ENCODE peak calls at places on chromosomes 12 and 14, in nine cellular contexts. C is GM04503; U is stimulated activated CD8-positive, alpha-beta memory T cell treated with anti-CD3 and anti-CD28 coated beads, Interleukin-2, amount 100 ng/mL, for 1 hour; Q is GM04504; X is lower lobe of right lung; H is HuH-7.5; B is transverse colon; Z is stimulated activated CD4-positive, alpha-beta T cell treated with anti-CD3 and anti-CD28 coated beads, Interleukin-2, amount 100 ng/mL, for 24 hours; S is midbrain. E is an unnamed sample.

GRCh38 chr12:107774349-107775029 is at the start of gene ASCL4:
- DNase-seq in C (no peak), U (no peak), Q (no peak), X (no peak), H (no peak), B (no peak), Z (no peak), S (no peak), E (no peak)

GRCh38 chr12:108400060-108400459 is 60.9 kb upstream of the CMKLR1 start:
- DNase-seq in C (no peak), U (no peak), Q (no peak), X (no peak), H (no peak), B (no peak), Z (no peak), S (no peak), E (no peak)

GRCh38 chr14:73236157-73236556 is 1.1 kb upstream of the PAPLN start:
- DNase-seq in C (no peak), U (no peak), Q (no peak), X (no peak), H (no peak), B (no peak), Z (no peak), S (no peak), E (no peak)

GRCh38 chr12:120115692-120116442 is 686 bp downstream of the RAB35 start:
- DNase-seq in C (no peak), U (no peak), Q (no peak), X (peak), H (peak), B (peak), Z (peak), S (no peak), E (peak)

GRCh38 chr12:66678640-66679268 is at the start of gene GRIP1:
- DNase-seq in C (no peak), U (no peak), Q (no peak), X (no peak), H (no peak), B (no peak), Z (no peak), S (peak), E (no peak)

GRCh38 chr12:92476844-92477243 is 225.9 kb upstream of the PLEKHG7 start:
- DNase-seq in C (no peak), U (no peak), Q (no peak), X (no peak), H (no peak), B (no peak), Z (no peak), S (no peak), E (no peak)

GRCh38 chr12:2054091-2055018 is 1.6 kb downstream of the CACNA1C start:
- DNase-seq in C (no peak), U (no peak), Q (no peak), X (no peak), H (no peak), B (no peak), Z (no peak), S (no peak), E (no peak)

GRCh38 chr14:37081220-37081619 is 91.2 kb downstream of the SLC25A21 start:
- DNase-seq in C (no peak), U (no peak), Q (no peak), X (no peak), H (no peak), B (no peak), Z (no peak), S (no peak), E (no peak)

GRCh38 chr12:113919791-113920190 is 46.3 kb downstream of the RBM19 start:
- DNase-seq in C (no peak), U (no peak), Q (no peak), X (no peak), H (no peak), B (no peak), Z (no peak), S (no peak), E (no peak)

GRCh38 chr14:75294649-75295033 is 16.0 kb downstream of the FOS start:
- DNase-seq in C (no peak), U (no peak), Q (no peak), X (no peak), H (no peak), B (no peak), Z (no peak), S (no peak), E (no peak)

GRCh38 chr14:57714487-57714899 is 151.4 kb downstream of the SLC35F4 start:
- DNase-seq in C (no peak), U (no peak), Q (no peak), X (no peak), H (no peak), B (no peak), Z (no peak), S (no peak), E (no peak)

GRCh38 chr12:31732926-31733548 is 4.2 kb upstream of the AMN1 start:
- DNase-seq in C (peak), U (no peak), Q (peak), X (no peak), H (no peak), B (no peak), Z (peak), S (no peak), E (peak)

GRCh38 chr12:84955298-84955697 is 42.7 kb upstream of the SLC6A15 start:
- DNase-seq in C (no peak), U (no peak), Q (no peak), X (no peak), H (no peak), B (no peak), Z (no peak), S (no peak), E (no peak)

GRCh38 chr12:118259079-118259478 is 113.6 kb downstream of the TAOK3 start:
- DNase-seq in C (no peak), U (no peak), Q (no peak), X (no peak), H (no peak), B (no peak), Z (no peak), S (no peak), E (no peak)

GRCh38 chr14:100019156-100019882 is 45.9 kb upstream of the EVL start:
- DNase-seq in C (no peak), U (no peak), Q (no peak), X (no peak), H (no peak), B (no peak), Z (no peak), S (peak), E (no peak)

GRCh38 chr12:49974231-49974675 is 1.5 kb downstream of the AQP6 start:
- DNase-seq in C (no peak), U (no peak), Q (peak), X (peak), H (no peak), B (peak), Z (no peak), S (peak), E (no peak)

GRCh38 chr14:20494935-20495766 is 10.2 kb upstream of the RNASE10 start:
- DNase-seq in C (no peak), U (no peak), Q (no peak), X (no peak), H (no peak), B (no peak), Z (no peak), S (no peak), E (no peak)

GRCh38 chr14:67461341-67461985 is 27.1 kb downstream of the TMEM229B start:
- DNase-seq in C (peak), U (no peak), Q (peak), X (no peak), H (no peak), B (no peak), Z (no peak), S (no peak), E (no peak)

GRCh38 chr14:74616507-74616906 is 4.5 kb upstream of the LTBP2 start:
- DNase-seq in C (peak), U (no peak), Q (no peak), X (no peak), H (no peak), B (no peak), Z (peak), S (no peak), E (no peak)

GRCh38 chr14:68878908-68879307 is 86.0 kb upstream of the ZFP36L1 start:
- DNase-seq in C (no peak), U (no peak), Q (no peak), X (no peak), H (no peak), B (no peak), Z (no peak), S (no peak), E (no peak)

GRCh38 chr12:123384994-123385376 is 1.1 kb downstream of the KMT5A start:
- DNase-seq in C (no peak), U (no peak), Q (no peak), X (no peak), H (no peak), B (no peak), Z (no peak), S (no peak), E (no peak)

GRCh38 chr12:26112703-26113147 is 12.1 kb downstream of the BHLHE41 start:
- DNase-seq in C (no peak), U (no peak), Q (no peak), X (no peak), H (no peak), B (no peak), Z (no peak), S (no peak), E (no peak)

GRCh38 chr14:104422301-104423223 is 157.0 kb upstream of the C14orf180 start:
- DNase-seq in C (no peak), U (no peak), Q (no peak), X (no peak), H (no peak), B (no peak), Z (peak), S (no peak), E (no peak)

GRCh38 chr12:62123721-62124203 is 136.4 kb upstream of the USP15 start:
- DNase-seq in C (peak), U (no peak), Q (peak), X (no peak), H (peak), B (peak), Z (peak), S (peak), E (peak)

GRCh38 chr14:34678306-34678705 is 36.1 kb downstream of the CFL2 start:
- DNase-seq in C (no peak), U (no peak), Q (no peak), X (no peak), H (no peak), B (no peak), Z (no peak), S (peak), E (no peak)

GRCh38 chr12:48693572-48693971 is 11.5 kb upstream of the KANSL2 start:
- DNase-seq in C (no peak), U (no peak), Q (no peak), X (no peak), H (no peak), B (no peak), Z (no peak), S (no peak), E (no peak)

GRCh38 chr14:92670177-92670576 is 78.2 kb downstream of the LGMN start:
- DNase-seq in C (peak), U (no peak), Q (peak), X (peak), H (no peak), B (no peak), Z (no peak), S (no peak), E (no peak)

GRCh38 chr14:102965282-102965681 is 42.8 kb downstream of the AMN start:
- DNase-seq in C (no peak), U (no peak), Q (no peak), X (no peak), H (no peak), B (no peak), Z (no peak), S (no peak), E (no peak)

GRCh38 chr12:110791589-110791988 is 48.9 kb upstream of the PPP1CC start:
- DNase-seq in C (no peak), U (no peak), Q (no peak), X (no peak), H (no peak), B (no peak), Z (no peak), S (no peak), E (no peak)

GRCh38 chr14:68729556-68729955 is 63.3 kb downstream of the ZFP36L1 start:
- DNase-seq in C (no peak), U (no peak), Q (no peak), X (no peak), H (no peak), B (no peak), Z (no peak), S (no peak), E (no peak)

GRCh38 chr12:17342381-17342961 is 736.5 kb upstream of the LMO3 start:
- DNase-seq in C (no peak), U (no peak), Q (no peak), X (no peak), H (no peak), B (no peak), Z (no peak), S (no peak), E (no peak)

GRCh38 chr12:15963271-15963670 is 52.1 kb downstream of the DERA start:
- DNase-seq in C (no peak), U (no peak), Q (no peak), X (no peak), H (no peak), B (no peak), Z (no peak), S (no peak), E (no peak)

E was measured in stimulated activated naive CD8-positive, alpha-beta T cell treated with anti-CD3 and anti-CD28 coated beads, Interleukin-15, amount 100 ng/mL, for 72 hours.